ENCODE peak calls at places on chromosomes 4 and X, in ten cellular contexts. H, T, D, I, Q, U, K, P, O and M are unnamed samples.

GRCh38 chr4:89681219-89681618 is 155.7 kb downstream of the SNCA start:
- DNase-seq in D (no peak), H (peak), T (no peak), P (peak), K (no peak), U (no peak), Q (no peak), O (peak), I (no peak), M (no peak)

GRCh38 chrX:43949669-43950068 is 23.5 kb downstream of the NDP start:
- DNase-seq in U (no peak), D (no peak), O (peak), P (no peak), Q (no peak), K (no peak), H (peak), I (peak), T (no peak), M (no peak)

GRCh38 chrX:37350034-37350365 is 836 bp downstream of the PRRG1 start:
- DNase-seq in I (no peak), Q (peak), H (no peak), P (no peak), U (no peak), D (no peak), T (no peak), O (no peak), K (no peak), M (no peak)

GRCh38 chr4:154018659-154019058 is 229.8 kb upstream of the SFRP2 start:
- DNase-seq in D (no peak), H (no peak), O (no peak), U (no peak), I (no peak), Q (peak), K (no peak), P (no peak), T (no peak), M (no peak)

GRCh38 chrX:135213200-135213844 is 38.5 kb upstream of the ETDA start:
- DNase-seq in T (no peak), O (no peak), P (no peak), H (no peak), U (no peak), K (no peak), Q (no peak), I (no peak), D (no peak), M (no peak)

GRCh38 chrX:115311666-115312065 is 22.2 kb downstream of the LUZP4 start:
- DNase-seq in I (no peak), O (no peak), T (no peak), D (no peak), H (peak), U (no peak), Q (peak), P (no peak), K (no peak), M (no peak)

GRCh38 chr4:185512516-185512915 is 22.8 kb downstream of the PDLIM3 start:
- DNase-seq in K (no peak), Q (no peak), T (no peak), U (no peak), I (no peak), O (no peak), D (no peak), P (no peak), H (no peak), M (no peak)

GRCh38 chr4:7828926-7829325 is 110.7 kb downstream of the AFAP1 start:
- DNase-seq in P (no peak), D (no peak), H (no peak), Q (no peak), T (no peak), U (no peak), K (no peak), O (no peak), I (no peak), M (peak)

GRCh38 chrX:102697506-102697905 is 14.7 kb upstream of the GPRASP2 start:
- DNase-seq in K (no peak), D (no peak), I (no peak), O (no peak), T (no peak), Q (no peak), P (no peak), U (no peak), H (no peak), M (no peak)

DNA sequence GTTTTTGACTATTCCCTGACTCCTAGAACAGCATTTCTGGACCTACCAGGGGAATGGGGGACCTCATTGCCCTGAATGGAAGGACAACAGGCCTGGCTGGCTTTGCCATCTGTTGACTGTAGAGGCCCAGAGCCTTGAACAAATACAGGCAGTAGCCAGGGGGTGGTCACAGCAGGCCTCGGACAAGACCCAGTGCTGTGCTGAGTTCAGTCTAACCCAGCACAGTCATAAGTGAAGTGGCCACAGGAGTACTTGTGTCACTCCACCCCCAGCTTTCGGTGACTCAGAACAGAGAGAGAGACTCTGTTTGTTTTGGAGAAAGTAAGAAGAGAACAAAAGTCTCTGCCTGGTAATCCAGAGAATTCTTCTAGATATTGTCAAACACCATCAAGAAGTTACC is 310.0 kb downstream of the PRR32 start:
- DNase-seq in H (no peak), P (no peak), T (no peak), K (no peak), O (no peak), Q (no peak), I (no peak), U (no peak), D (no peak), M (no peak)
- TF ChIP-seq POLR2AphosphoS5 in H (no peak), P (no peak), T (no peak), K (no peak), O (no peak), Q (no peak), I (no peak), U (no peak), D (no peak), M (no peak)

GRCh38 chr4:23903859-23904438 is 14.1 kb upstream of the PPARGC1A start:
- DNase-seq in D (peak), Q (no peak), U (no peak), O (no peak), I (no peak), P (peak), K (no peak), H (no peak), T (no peak), M (no peak)
- TF ChIP-seq POLR2AphosphoS5 in D (peak), Q (no peak), U (no peak), O (no peak), I (no peak), P (peak), K (no peak), H (no peak), T (peak), M (peak)

GRCh38 chrX:129544780-129545179 is 4.7 kb downstream of the OCRL start:
- DNase-seq in D (no peak), P (no peak), Q (no peak), H (no peak), T (no peak), U (no peak), K (no peak), I (no peak), O (no peak), M (no peak)
- TF ChIP-seq POLR2AphosphoS5 in D (no peak), P (no peak), Q (no peak), H (no peak), T (no peak), U (no peak), K (no peak), I (no peak), O (no peak), M (no peak)

GRCh38 chrX:16592194-16592770 is 57.7 kb upstream of the S100G start:
- DNase-seq in D (no peak), U (no peak), T (no peak), O (no peak), I (no peak), K (no peak), Q (peak), H (no peak), P (no peak), M (no peak)
- TF ChIP-seq POLR2AphosphoS5 in D (no peak), U (no peak), T (no peak), O (no peak), I (no peak), K (no peak), Q (no peak), H (no peak), P (no peak), M (no peak)

GRCh38 chr4:15001825-15002658 is at the start of gene CPEB2:
- DNase-seq in P (peak), O (peak), U (peak), T (peak), H (peak), Q (peak), D (peak), K (peak), I (peak), M (peak)
- TF ChIP-seq POLR2AphosphoS5 in P (peak), O (peak), U (peak), T (peak), H (peak), Q (peak), D (peak), K (peak), I (peak), M (peak)

GRCh38 chrX:72181178-72182125 is at the start of gene PIN4:
- DNase-seq in I (peak), D (peak), T (peak), H (peak), Q (peak), O (peak), K (peak), U (peak), P (peak), M (peak)
- TF ChIP-seq POLR2AphosphoS5 in I (peak), D (peak), T (peak), H (peak), Q (peak), O (peak), K (peak), U (no peak), P (peak), M (peak)

GRCh38 chr4:35883108-35883507 is 361.2 kb downstream of the ARAP2 start:
- DNase-seq in I (no peak), H (no peak), Q (no peak), O (no peak), U (no peak), K (no peak), T (no peak), D (no peak), P (no peak), M (no peak)
- TF ChIP-seq POLR2AphosphoS5 in I (no peak), H (no peak), Q (no peak), O (no peak), U (no peak), K (no peak), T (no peak), D (no peak), P (no peak), M (no peak)

GRCh38 chr4:25171451-25171850 is 11.2 kb upstream of the SEPSECS start:
- DNase-seq in U (no peak), D (no peak), Q (no peak), I (no peak), P (no peak), K (no peak), T (no peak), H (no peak), O (no peak), M (no peak)

GRCh38 chr4:25177147-25177546 is 16.9 kb upstream of the SEPSECS start:
- DNase-seq in K (no peak), U (no peak), I (no peak), Q (no peak), T (no peak), O (no peak), D (no peak), H (no peak), P (no peak), M (no peak)

GRCh38 chr4:25174674-25175073 is 14.4 kb upstream of the SEPSECS start:
- DNase-seq in I (no peak), K (no peak), P (no peak), T (no peak), H (no peak), D (no peak), Q (no peak), O (no peak), U (no peak), M (no peak)

GRCh38 chr4:25169446-25169845 is 9.2 kb upstream of the SEPSECS start:
- DNase-seq in U (no peak), H (no peak), P (no peak), O (no peak), D (no peak), K (no peak), T (no peak), Q (no peak), I (no peak), M (no peak)

GRCh38 chr4:25172964-25173917 is 13.0 kb upstream of the SEPSECS start:
- DNase-seq in K (peak), I (no peak), T (no peak), H (no peak), D (no peak), P (no peak), Q (no peak), O (peak), U (no peak), M (peak)
- TF ChIP-seq POLR2AphosphoS5 in K (no peak), I (peak), T (peak), H (no peak), D (no peak), P (peak), Q (peak), O (peak), U (no peak), M (peak)

GRCh38 chr4:3369781-3370660 is 71.7 kb upstream of the HGFAC start:
- DNase-seq in P (no peak), Q (peak), H (no peak), D (no peak), U (no peak), O (no peak), T (peak), I (no peak), K (no peak), M (peak)
- TF ChIP-seq POLR2AphosphoS5 in P (no peak), Q (no peak), H (no peak), D (no peak), U (no peak), O (no peak), T (no peak), I (no peak), K (no peak), M (no peak)

GRCh38 chrX:47836164-47837072 is at the start of gene ZNF81:
- DNase-seq in I (peak), T (peak), K (peak), D (peak), H (peak), P (peak), U (peak), Q (peak), O (peak), M (peak)
- TF ChIP-seq POLR2AphosphoS5 in I (peak), T (peak), K (peak), D (peak), H (peak), P (peak), U (no peak), Q (peak), O (peak), M (peak)